ENCODE peak calls at places on chromosomes 6 and 20, in six cellular contexts. Z is mesendoderm, B is IMR-90, A is H1, M is mesenchymal stem cell, O is trophoblast cell. C is an unnamed sample.

GRCh38 chr6:19502301-19502700 is 334.9 kb upstream of the ID4 start:
- DNase-seq in Z (no peak), B (no peak), A (no peak), M (no peak), O (no peak), C (no peak)

GRCh38 chr6:74534485-74535211 is 671.2 kb downstream of the COL12A1 start:
- DNase-seq in Z (no peak), B (peak; percentile 86), A (no peak), M (peak; percentile 83), O (no peak), C (no peak)

GRCh38 chr6:50936277-50936681 is 117.6 kb downstream of the TFAP2B start:
- DNase-seq in Z (no peak), B (no peak), A (no peak), M (no peak), O (no peak), C (no peak)

GRCh38 chr6:136962661-136963060 is 40.6 kb downstream of the SLC35D3 start:
- DNase-seq in Z (peak; percentile 93), B (no peak), A (no peak), M (peak; percentile 4), O (no peak), C (no peak)

GRCh38 chr6:106324726-106325335 is 729 bp downstream of the ATG5 start:
- DNase-seq in Z (no peak), B (peak; percentile 6), A (no peak), M (peak; percentile 43), O (no peak), C (no peak)

GRCh38 chr20:44819936-44820335 is 9.6 kb upstream of the RIMS4 start:
- DNase-seq in Z (no peak), B (no peak), A (no peak), M (no peak), O (no peak), C (no peak)

GRCh38 chr6:115643762-115644161 is 416.9 kb downstream of the FRK start:
- DNase-seq in Z (no peak), B (peak; percentile 50), A (no peak), M (peak; percentile 3), O (peak; percentile 37), C (no peak)

GRCh38 chr20:20664795-20665194 is 47.6 kb downstream of the RALGAPA2 start:
- DNase-seq in Z (peak; percentile 57), B (no peak), A (no peak), M (peak; percentile 11), O (no peak), C (peak; percentile 12)

GRCh38 chr20:47337413-47337812 is 19.1 kb downstream of the ZMYND8 start:
- DNase-seq in Z (no peak), B (no peak), A (no peak), M (no peak), O (no peak), C (no peak)
- H3K4me3 ChIP-seq in Z (no peak overlapping the region), B (no peak overlapping the region), A (no peak overlapping the region), M (no peak overlapping the region), O (no peak overlapping the region), C (no peak overlapping the region)

DNA sequence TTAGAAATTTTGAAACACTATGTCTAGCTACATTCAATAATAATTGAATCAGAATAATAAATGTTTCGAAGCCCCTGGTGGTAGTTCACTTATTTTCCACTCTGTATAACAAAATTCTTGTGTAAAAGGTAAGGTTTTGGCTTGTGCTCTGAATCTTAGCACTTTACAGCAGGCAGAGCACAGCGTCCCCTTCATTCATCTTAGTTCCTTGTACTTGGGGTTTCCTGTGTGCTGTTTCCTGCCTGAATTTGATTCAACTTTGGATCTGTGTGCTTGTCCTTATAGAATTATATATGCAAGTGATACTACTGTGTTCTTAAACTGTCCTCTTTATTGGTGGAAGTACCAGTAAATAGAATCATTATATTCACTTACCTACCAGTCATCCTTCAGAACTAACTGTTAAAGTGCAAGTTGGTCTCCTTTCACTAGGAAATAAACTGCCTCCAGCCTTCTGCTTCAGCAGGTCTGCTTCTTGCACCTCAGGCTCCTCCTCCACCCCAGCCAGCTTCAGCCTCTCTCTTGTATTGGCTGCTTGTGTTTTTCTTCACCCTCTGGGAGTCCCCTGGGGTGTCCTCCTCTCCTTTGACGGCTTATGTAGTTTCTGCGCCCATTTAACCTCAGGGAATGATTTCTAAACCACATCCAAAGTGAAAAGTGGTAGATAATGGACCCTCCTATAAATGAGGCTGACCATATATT is 28.8 kb upstream of the TULP4 start:
- DNase-seq in Z (peak; percentile 66), B (peak; percentile 67), A (peak; percentile 23), M (peak; percentile 12), O (no peak), C (peak; percentile 21)
- H3K4ac ChIP-seq in Z (no peak overlapping the region), B (no peak overlapping the region), A (no peak overlapping the region), M (no peak overlapping the region), O (no peak overlapping the region), C (no peak overlapping the region)

GRCh38 chr6:13700232-13700631 is 11.4 kb downstream of the RANBP9 start:
- DNase-seq in Z (no peak), B (no peak), A (no peak), M (no peak), O (no peak), C (no peak)

GRCh38 chr6:13703496-13703895 is 8.1 kb downstream of the RANBP9 start:
- DNase-seq in Z (peak; percentile 49), B (no peak), A (no peak), M (no peak), O (no peak), C (no peak)

GRCh38 chr6:13697857-13698256 is 13.8 kb downstream of the RANBP9 start:
- DNase-seq in Z (no peak), B (peak; percentile 18), A (no peak), M (no peak), O (no peak), C (no peak)

GRCh38 chr6:13698715-13699114 is 12.9 kb downstream of the RANBP9 start:
- DNase-seq in Z (peak; percentile 44), B (no peak), A (no peak), M (no peak), O (no peak), C (no peak)

DNA sequence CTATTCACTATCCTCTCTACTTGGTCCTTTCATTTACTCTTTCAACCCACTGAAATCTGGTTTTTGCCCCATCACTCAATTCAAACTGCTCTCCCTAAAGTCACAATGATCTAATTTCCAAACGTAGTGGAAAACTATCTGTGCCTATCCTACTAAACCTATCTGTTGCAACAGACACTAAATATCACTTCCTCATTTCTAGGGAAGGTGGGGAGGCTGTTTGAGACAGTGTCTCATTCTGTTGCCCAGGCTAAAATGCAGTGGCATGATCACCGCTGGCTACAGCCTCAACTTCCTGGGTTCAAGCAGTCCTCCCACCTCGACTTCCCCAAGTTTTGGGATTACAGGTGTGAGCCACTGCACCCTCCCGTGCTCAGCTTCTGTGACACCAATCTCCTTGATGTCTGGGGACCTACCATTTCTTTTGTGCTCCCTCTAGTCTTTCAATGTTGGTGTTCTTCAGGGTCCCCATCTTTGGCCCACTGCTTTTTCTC is 8.8 kb downstream of the RANBP9 start:
- DNase-seq in Z (no peak), B (no peak), A (no peak), M (no peak), O (no peak), C (no peak)
- H3K4me3 ChIP-seq in Z (no peak overlapping the region), B (no peak overlapping the region), A (no peak overlapping the region), M (no peak overlapping the region), O (no peak overlapping the region), C (no peak overlapping the region)

DNA sequence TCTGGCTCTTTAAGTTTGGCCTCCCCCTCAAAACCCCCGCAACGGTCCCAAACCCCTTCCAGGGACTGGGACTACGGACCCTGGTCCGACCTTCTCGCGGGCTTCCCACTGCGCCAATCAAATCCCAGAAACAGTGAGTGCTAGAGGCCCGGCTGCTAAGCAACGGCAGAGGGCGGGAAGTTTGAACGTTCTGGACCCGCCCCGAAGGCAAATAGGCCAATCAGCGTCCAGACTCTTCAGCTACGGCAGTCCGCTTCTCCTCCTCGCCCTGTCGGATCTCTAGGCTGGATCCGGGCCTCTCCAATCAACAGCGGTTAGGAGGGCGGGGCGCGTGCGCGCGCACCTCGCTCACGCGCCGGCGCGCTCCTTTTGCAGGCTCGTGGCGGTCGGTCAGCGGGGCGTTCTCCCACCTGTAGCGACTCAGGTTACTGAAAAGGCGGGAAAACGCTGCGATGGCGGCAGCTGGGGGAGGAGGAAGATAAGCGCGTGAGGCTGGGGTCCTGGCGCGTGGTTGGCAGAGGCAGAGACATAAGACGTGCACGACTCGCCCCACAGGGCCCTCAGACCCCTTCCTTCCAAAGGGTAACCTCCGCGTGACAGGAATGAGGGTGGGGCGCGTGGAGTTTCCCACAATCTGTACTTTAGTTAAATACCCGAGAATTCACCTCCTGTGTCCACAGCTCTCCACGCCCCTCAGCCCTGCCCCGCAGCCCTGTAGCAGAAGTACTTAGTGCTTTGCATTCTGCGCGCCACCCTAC is at the start of gene MSH5:
- DNase-seq in Z (peak; percentile 100), B (peak; percentile 99), A (peak; percentile 99), M (peak; percentile 99), O (peak; percentile 100), C (peak; percentile 99)
- H3K4ac ChIP-seq in Z (peak within 1 kb of the TSS; percentile 95), B (peak within 1 kb of the TSS; percentile 93), A (peak within 1 kb of the TSS; percentile 88), M (peak within 1 kb of the TSS; percentile 81), O (peak within 1 kb of the TSS; percentile 60), C (peak within 1 kb of the TSS; percentile 80)

DNA sequence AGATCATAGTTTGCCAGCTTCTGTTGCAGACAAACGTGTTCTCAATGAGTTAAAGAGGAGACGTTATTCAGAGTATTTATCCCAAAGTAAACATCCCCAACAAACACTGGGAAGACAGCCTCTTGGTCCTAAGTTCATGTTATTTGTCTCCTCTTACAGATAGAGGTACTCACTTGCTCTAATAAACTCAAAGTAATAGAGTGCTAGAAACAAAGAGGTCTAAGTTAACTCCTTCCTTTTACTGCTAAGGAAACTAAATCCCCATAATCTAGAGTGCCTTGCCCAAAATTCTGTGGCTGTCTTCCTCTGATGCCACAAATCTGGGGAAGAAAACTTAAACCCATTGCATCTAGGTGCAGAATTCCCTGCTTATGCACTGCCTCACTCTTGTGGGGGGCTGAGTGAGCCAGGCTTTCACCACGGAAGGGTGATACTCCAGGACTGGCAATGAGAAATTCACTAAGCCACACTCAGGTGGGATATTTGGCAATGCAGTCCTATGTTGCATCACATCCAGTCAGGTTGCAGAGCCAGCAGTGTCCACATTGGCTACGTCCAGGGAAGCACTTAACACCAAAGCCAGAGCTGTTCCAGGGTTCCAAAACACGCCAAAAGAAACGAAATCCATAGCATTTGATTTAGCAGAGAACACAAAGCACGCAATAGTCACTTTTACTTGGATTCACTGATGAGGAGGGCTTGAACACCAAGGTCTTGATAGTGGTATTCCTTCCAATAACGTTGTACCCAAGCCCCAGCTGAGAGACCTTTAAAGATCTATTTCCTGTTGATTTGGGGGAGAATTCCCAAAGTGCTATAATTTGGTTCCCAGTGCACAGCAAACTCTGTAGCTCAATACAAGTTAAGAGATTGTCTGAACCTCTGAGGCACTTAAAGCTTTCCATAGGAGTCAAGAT is 81.0 kb upstream of the FOXQ1 start:
- DNase-seq in Z (no peak), B (no peak), A (no peak), M (no peak), O (no peak), C (no peak)
- H3K4me3 ChIP-seq in Z (no peak overlapping the region), B (no peak overlapping the region), A (no peak overlapping the region), M (no peak overlapping the region), O (no peak overlapping the region), C (no peak overlapping the region)

C was measured in neuronal stem cell.